ENCODE peak calls at places on chromosomes 5 and 9, in eight cellular contexts. One of them, this sample, is unnamed. For H3K4me1, the result is how much of the 10 kb centered on the place peaks cover.

GRCh38 chr5:37816883-37817282 is 23.0 kb downstream of the GDNF start:
- DNase-seq in gastrocnemius medialis: no peak
- DNase-seq in heart right ventricle: no peak
- DNase-seq in BE2C: peak
- DNase-seq in effector memory CD4-positive, alpha-beta T cell: no peak
- DNase-seq in Panc1: no peak
- DNase-seq in adrenal gland: no peak
- DNase-seq in psoas muscle: no peak
- DNase-seq in this sample: no peak

GRCh38 chr9:127788337-127789011 is 2.6 kb downstream of the CDK9 start:
- DNase-seq in psoas muscle: no peak
- DNase-seq in heart right ventricle: no peak
- DNase-seq in Panc1: no peak
- DNase-seq in adrenal gland: peak
- DNase-seq in effector memory CD4-positive, alpha-beta T cell: no peak
- DNase-seq in gastrocnemius medialis: no peak
- DNase-seq in BE2C: no peak
- DNase-seq in this sample: no peak

GRCh38 chr5:57412010-57412409 is 70.6 kb downstream of the ACTBL2 start:
- DNase-seq in gastrocnemius medialis: no peak
- DNase-seq in adrenal gland: no peak
- DNase-seq in psoas muscle: no peak
- DNase-seq in effector memory CD4-positive, alpha-beta T cell: no peak
- DNase-seq in Panc1: no peak
- DNase-seq in heart right ventricle: no peak
- DNase-seq in BE2C: peak
- DNase-seq in this sample: no peak

GRCh38 chr5:25181249-25181648 is 536.5 kb upstream of the CDH10 start:
- DNase-seq in gastrocnemius medialis: no peak
- DNase-seq in heart right ventricle: no peak
- DNase-seq in Panc1: no peak
- DNase-seq in adrenal gland: no peak
- DNase-seq in effector memory CD4-positive, alpha-beta T cell: no peak
- DNase-seq in BE2C: no peak
- DNase-seq in psoas muscle: no peak
- DNase-seq in this sample: no peak

GRCh38 chr9:121944741-121945191 is 148.3 kb downstream of the TTLL11 start:
- DNase-seq in Panc1: no peak
- DNase-seq in BE2C: no peak
- DNase-seq in gastrocnemius medialis: no peak
- DNase-seq in psoas muscle: no peak
- DNase-seq in heart right ventricle: no peak
- DNase-seq in adrenal gland: no peak
- DNase-seq in effector memory CD4-positive, alpha-beta T cell: no peak
- DNase-seq in this sample: no peak

GRCh38 chr9:84297162-84297821 is 43.3 kb downstream of the SLC28A3 start:
- DNase-seq in Panc1: no peak
- DNase-seq in BE2C: no peak
- DNase-seq in adrenal gland: no peak
- DNase-seq in gastrocnemius medialis: no peak
- DNase-seq in effector memory CD4-positive, alpha-beta T cell: no peak
- DNase-seq in heart right ventricle: no peak
- DNase-seq in psoas muscle: no peak
- DNase-seq in this sample: no peak

GRCh38 chr5:172035039-172035438 is 28.6 kb upstream of the FBXW11 start:
- DNase-seq in psoas muscle: no peak
- DNase-seq in BE2C: no peak
- DNase-seq in gastrocnemius medialis: no peak
- DNase-seq in adrenal gland: no peak
- DNase-seq in Panc1: no peak
- DNase-seq in heart right ventricle: no peak
- DNase-seq in effector memory CD4-positive, alpha-beta T cell: no peak
- DNase-seq in this sample: no peak

GRCh38 chr5:138115254-138115653 is 24.0 kb downstream of the NME5 start:
- DNase-seq in BE2C: no peak
- DNase-seq in gastrocnemius medialis: no peak
- DNase-seq in Panc1: no peak
- DNase-seq in effector memory CD4-positive, alpha-beta T cell: no peak
- DNase-seq in heart right ventricle: no peak
- DNase-seq in adrenal gland: no peak
- DNase-seq in psoas muscle: no peak
- DNase-seq in this sample: no peak

GRCh38 chr9:114335745-114336144 is 6.1 kb downstream of the ORM2 start:
- DNase-seq in psoas muscle: no peak
- DNase-seq in heart right ventricle: no peak
- DNase-seq in effector memory CD4-positive, alpha-beta T cell: no peak
- DNase-seq in gastrocnemius medialis: no peak
- DNase-seq in Panc1: no peak
- DNase-seq in BE2C: no peak
- DNase-seq in adrenal gland: no peak
- DNase-seq in this sample: no peak

GRCh38 chr9:78351816-78352215 is 54.9 kb downstream of the PSAT1 start:
- DNase-seq in heart right ventricle: no peak
- DNase-seq in BE2C: no peak
- DNase-seq in Panc1: no peak
- DNase-seq in gastrocnemius medialis: no peak
- DNase-seq in adrenal gland: no peak
- DNase-seq in effector memory CD4-positive, alpha-beta T cell: no peak
- DNase-seq in psoas muscle: no peak
- DNase-seq in this sample: no peak

GRCh38 chr5:140372971-140373487 is 13.0 kb downstream of the SLC4A9 start:
- DNase-seq in BE2C: peak
- DNase-seq in gastrocnemius medialis: no peak
- DNase-seq in psoas muscle: peak
- DNase-seq in effector memory CD4-positive, alpha-beta T cell: no peak
- DNase-seq in heart right ventricle: peak
- DNase-seq in Panc1: peak
- DNase-seq in adrenal gland: peak
- DNase-seq in this sample: peak

GRCh38 chr9:134411451-134412297 is 85.4 kb downstream of the RXRA start:
- DNase-seq in heart right ventricle: peak
- DNase-seq in gastrocnemius medialis: no peak
- DNase-seq in Panc1: no peak
- DNase-seq in adrenal gland: no peak
- DNase-seq in effector memory CD4-positive, alpha-beta T cell: no peak
- DNase-seq in psoas muscle: no peak
- DNase-seq in BE2C: peak
- DNase-seq in this sample: no peak
- H3K4me1 ChIP-seq in heart right ventricle: half or more
- H3K4me1 ChIP-seq in gastrocnemius medialis: half or more
- H3K4me1 ChIP-seq in Panc1: under half
- H3K4me1 ChIP-seq in adrenal gland: under half
- H3K4me1 ChIP-seq in effector memory CD4-positive, alpha-beta T cell: under half
- H3K4me1 ChIP-seq in psoas muscle: half or more
- H3K4me1 ChIP-seq in BE2C: half or more
- H3K4me1 ChIP-seq in this sample: half or more

GRCh38 chr5:176987583-176987982 is 19.0 kb downstream of the UIMC1 start:
- DNase-seq in adrenal gland: no peak
- DNase-seq in Panc1: no peak
- DNase-seq in psoas muscle: no peak
- DNase-seq in gastrocnemius medialis: no peak
- DNase-seq in BE2C: no peak
- DNase-seq in effector memory CD4-positive, alpha-beta T cell: no peak
- DNase-seq in heart right ventricle: no peak
- DNase-seq in this sample: no peak
- H3K4me1 ChIP-seq in adrenal gland: under half
- H3K4me1 ChIP-seq in Panc1: under half
- H3K4me1 ChIP-seq in psoas muscle: under half
- H3K4me1 ChIP-seq in gastrocnemius medialis: under half
- H3K4me1 ChIP-seq in BE2C: under half
- H3K4me1 ChIP-seq in effector memory CD4-positive, alpha-beta T cell: under half
- H3K4me1 ChIP-seq in heart right ventricle: half or more
- H3K4me1 ChIP-seq in this sample: under half

DNA sequence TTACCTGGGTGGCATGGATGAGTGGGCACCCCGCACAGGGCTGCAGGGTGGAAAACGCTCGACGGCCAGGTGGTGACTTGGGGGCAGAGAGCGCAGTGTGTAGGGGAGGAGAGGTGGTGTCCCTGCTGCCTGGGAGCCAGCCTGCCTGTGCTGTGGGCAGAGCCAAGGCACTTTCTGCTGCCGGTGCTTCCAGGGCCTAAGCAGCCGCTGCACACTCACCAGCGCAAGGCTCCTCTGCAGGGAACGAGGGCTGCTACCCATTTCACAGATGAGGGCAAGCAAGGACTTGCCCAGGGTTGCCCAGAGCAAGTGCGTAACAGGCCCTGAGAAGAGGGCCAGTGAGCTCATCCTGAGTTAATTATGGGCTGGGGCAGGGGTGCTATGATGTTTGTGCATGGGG is 62.5 kb downstream of the CRB2 start:
- DNase-seq in effector memory CD4-positive, alpha-beta T cell: no peak
- DNase-seq in psoas muscle: no peak
- DNase-seq in adrenal gland: no peak
- DNase-seq in gastrocnemius medialis: no peak
- DNase-seq in heart right ventricle: no peak
- DNase-seq in BE2C: no peak
- DNase-seq in Panc1: no peak
- DNase-seq in this sample: no peak
- H3K4me1 ChIP-seq in effector memory CD4-positive, alpha-beta T cell: under half
- H3K4me1 ChIP-seq in psoas muscle: under half
- H3K4me1 ChIP-seq in adrenal gland: under half
- H3K4me1 ChIP-seq in gastrocnemius medialis: under half
- H3K4me1 ChIP-seq in heart right ventricle: under half
- H3K4me1 ChIP-seq in BE2C: under half
- H3K4me1 ChIP-seq in Panc1: under half
- H3K4me1 ChIP-seq in this sample: under half

DNA sequence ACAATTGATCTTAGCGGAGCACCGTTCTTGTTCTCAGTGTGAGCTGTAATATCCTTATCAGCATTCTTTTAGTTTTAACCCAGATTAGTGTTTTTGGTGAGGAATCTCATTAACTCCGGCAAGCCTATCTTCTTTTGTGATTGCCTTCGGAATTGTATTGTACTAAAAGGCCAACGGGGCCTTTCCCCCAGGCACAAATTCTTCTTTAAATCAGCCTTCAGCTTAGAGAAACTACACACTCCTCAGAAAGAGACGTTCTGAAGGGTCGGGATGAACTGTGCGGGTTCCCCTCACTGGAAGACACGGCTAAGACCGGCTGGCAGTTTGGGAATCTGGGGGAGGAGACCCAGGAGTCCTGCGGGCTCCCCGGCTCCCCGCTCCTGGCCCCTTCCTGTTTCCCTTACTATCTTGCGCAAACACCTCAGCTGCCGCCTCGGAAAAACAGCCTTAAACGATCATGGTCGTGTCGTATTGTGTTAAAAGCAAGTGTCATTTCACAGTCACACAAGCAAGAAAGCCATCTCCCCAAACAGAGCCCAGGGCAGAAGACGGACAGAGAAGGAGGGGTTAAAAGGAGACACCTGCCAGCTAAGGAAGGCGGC is 353.1 kb upstream of the IRX2 start:
- DNase-seq in adrenal gland: no peak
- DNase-seq in effector memory CD4-positive, alpha-beta T cell: no peak
- DNase-seq in heart right ventricle: no peak
- DNase-seq in Panc1: no peak
- DNase-seq in BE2C: no peak
- DNase-seq in gastrocnemius medialis: no peak
- DNase-seq in psoas muscle: no peak
- DNase-seq in this sample: no peak
- H3K4me1 ChIP-seq in adrenal gland: under half
- H3K4me1 ChIP-seq in effector memory CD4-positive, alpha-beta T cell: under half
- H3K4me1 ChIP-seq in heart right ventricle: under half
- H3K4me1 ChIP-seq in Panc1: under half
- H3K4me1 ChIP-seq in BE2C: under half
- H3K4me1 ChIP-seq in gastrocnemius medialis: under half
- H3K4me1 ChIP-seq in psoas muscle: under half
- H3K4me1 ChIP-seq in this sample: under half

This sample was measured in tibial nerve.